ENCODE peak calls at places on chromosomes 3 and 15, in four cellular contexts. N is HepG2, A is GM12878, L is K562. M is an unnamed sample.

GRCh38 chr3:108036984-108037741 is 53.7 kb downstream of the CD47 start:
- DNase-seq in N (no peak), A (no peak), L (no peak), M (no peak)

GRCh38 chr15:95468820-95469219 is 861.7 kb upstream of the NR2F2 start:
- DNase-seq in L (no peak), N (no peak), A (no peak), M (no peak)

GRCh38 chr3:48501196-48501595 is 2.8 kb downstream of the SHISA5 start:
- DNase-seq in L (no peak), N (no peak), A (no peak), M (no peak)

GRCh38 chr15:23565395-23566069 is at the start of gene MKRN3:
- DNase-seq in A (no peak), L (peak), N (peak), M (no peak)

GRCh38 chr3:124582196-124582595 is 148.1 kb upstream of the UMPS start:
- DNase-seq in A (no peak), L (no peak), N (no peak), M (no peak)

GRCh38 chr15:45719490-45719889 is 84.7 kb downstream of the SQOR start:
- DNase-seq in N (no peak), L (no peak), A (no peak), M (no peak)

GRCh38 chr3:193982258-193982659 is 153.7 kb upstream of the HES1 start:
- DNase-seq in N (no peak), A (no peak), L (no peak), M (no peak)

GRCh38 chr3:154602241-154602640 is 172.3 kb upstream of the GPR149 start:
- DNase-seq in A (no peak), L (no peak), N (no peak), M (no peak)

GRCh38 chr15:49320337-49320736 is 102.7 kb upstream of the FGF7 start:
- DNase-seq in N (no peak), A (no peak), L (no peak), M (no peak)

GRCh38 chr3:150469931-150470740 is 62.0 kb downstream of the TSC22D2 start:
- DNase-seq in A (no peak), L (no peak), N (no peak), M (no peak)

GRCh38 chr3:27025718-27026117 is 343.5 kb downstream of the NEK10 start:
- DNase-seq in L (no peak), N (no peak), A (no peak), M (no peak)

GRCh38 chr15:72009207-72009606 is 108.7 kb downstream of the MYO9A start:
- DNase-seq in A (peak), L (no peak), N (peak), M (no peak)

GRCh38 chr15:80419546-80419945 is 15.4 kb downstream of the ARNT2 start:
- DNase-seq in A (no peak), N (no peak), L (no peak), M (no peak)

GRCh38 chr3:179093807-179094206 is 22.2 kb upstream of the ZMAT3 start:
- DNase-seq in N (no peak), L (no peak), A (no peak), M (no peak)

GRCh38 chr3:186821429-186822367 is 15.4 kb upstream of the RFC4 start:
- DNase-seq in L (peak), A (no peak), N (peak), M (no peak)

GRCh38 chr3:150588027-150588830 is 14.9 kb upstream of the SELENOT start:
- DNase-seq in N (no peak), L (no peak), A (no peak), M (no peak)

GRCh38 chr15:82566690-82567089 is 26.4 kb upstream of the RPS17 start:
- DNase-seq in A (no peak), L (peak), N (peak), M (no peak)

GRCh38 chr3:68306571-68306970 is 625.8 kb downstream of the TAFA4 start:
- DNase-seq in N (peak), L (peak), A (no peak), M (peak)

GRCh38 chr3:98259707-98260106 is 4.3 kb upstream of the OR5H6 start:
- DNase-seq in N (peak), L (no peak), A (no peak), M (peak)

GRCh38 chr3:137263982-137264777 is 306.4 kb downstream of the IL20RB start:
- DNase-seq in N (no peak), A (no peak), L (no peak), M (no peak)

GRCh38 chr15:29925227-29926082 is 103.2 kb upstream of the TJP1 start:
- DNase-seq in N (peak), L (peak), A (no peak), M (peak)

GRCh38 chr15:39083213-39083612 is 497.7 kb upstream of the THBS1 start:
- DNase-seq in N (no peak), A (no peak), L (no peak), M (no peak)

GRCh38 chr3:42600958-42601675 is 631 bp downstream of the NKTR start:
- DNase-seq in N (peak), A (no peak), L (peak), M (peak)

GRCh38 chr3:184683900-184684560 is 27.8 kb downstream of the MAGEF1 start:
- DNase-seq in A (no peak), L (no peak), N (no peak), M (no peak)

GRCh38 chr3:184685646-184686045 is 26.2 kb downstream of the MAGEF1 start:
- DNase-seq in L (no peak), A (no peak), N (no peak), M (no peak)

GRCh38 chr3:184683234-184683633 is 28.6 kb downstream of the MAGEF1 start:
- DNase-seq in N (no peak), L (no peak), A (no peak), M (no peak)

GRCh38 chr3:184682671-184683070 is 29.2 kb downstream of the MAGEF1 start:
- DNase-seq in N (no peak), A (no peak), L (no peak), M (no peak)

DNA sequence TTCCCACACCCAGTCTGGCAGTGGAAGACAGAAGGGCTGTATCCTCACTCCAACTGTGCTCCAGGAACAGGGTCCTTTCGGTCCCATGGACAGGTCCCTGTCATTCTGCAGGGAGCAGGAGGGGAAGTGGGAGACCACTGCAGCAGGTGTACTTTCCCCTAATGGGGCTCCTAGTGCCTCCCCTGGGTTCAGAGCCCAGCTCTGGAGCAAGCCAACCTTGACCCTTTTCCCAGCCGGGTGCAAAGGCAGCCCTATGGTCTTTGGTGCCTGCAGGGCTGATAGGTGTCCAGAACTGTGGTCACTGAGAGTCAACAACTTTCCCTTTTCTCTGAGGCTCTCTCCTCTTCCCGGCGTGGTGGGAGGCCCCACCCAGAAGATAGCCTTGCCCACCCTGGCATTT is 26.8 kb downstream of the MAGEF1 start:
- DNase-seq in L (no peak), N (no peak), A (no peak), M (no peak)
- TF ChIP-seq TARDBP in L (no peak), N (no peak), A (no peak), M (no peak)

GRCh38 chr3:87732294-87732693 is 326.5 kb downstream of the CGGBP1 start:
- DNase-seq in L (no peak), A (no peak), N (no peak), M (no peak)
- TF ChIP-seq SP1 in L (no peak), A (no peak), N (no peak), M (no peak)

GRCh38 chr3:51937611-51938450 is 3.9 kb downstream of the RRP9 start:
- DNase-seq in L (no peak), N (no peak), A (no peak), M (no peak)
- TF ChIP-seq BHLHE40 in L (no peak), N (no peak), A (no peak), M (no peak)

GRCh38 chr15:77420610-77421369 is at the start of gene HMG20A:
- DNase-seq in L (peak), N (peak), A (peak), M (peak)

GRCh38 chr15:77419050-77419835 is 661 bp downstream of the PEAK1 start:
- DNase-seq in N (no peak), A (no peak), L (peak), M (peak)

GRCh38 chr15:77419836-77420609 is at the start of gene PEAK1:
- DNase-seq in N (peak), A (peak), L (peak), M (peak)

GRCh38 chr15:77418341-77419049 is 1.4 kb downstream of the PEAK1 start:
- DNase-seq in A (no peak), N (no peak), L (no peak), M (no peak)

DNA sequence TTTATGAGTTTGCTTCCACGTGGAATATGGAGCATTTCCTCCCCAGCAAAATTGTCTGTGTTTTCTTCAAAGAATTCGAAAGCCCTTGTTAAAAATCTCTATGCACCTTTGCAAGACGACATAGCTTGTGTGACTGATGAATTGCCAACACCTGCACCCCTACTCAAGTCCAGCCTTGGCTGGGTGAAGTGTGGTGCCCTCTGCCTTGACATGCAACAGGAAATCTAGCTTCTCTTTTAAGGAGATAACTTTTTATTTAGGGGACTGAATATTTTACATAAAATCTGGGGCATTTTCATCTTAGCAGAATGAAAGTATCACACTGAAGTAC is 647 bp downstream of the HMG20A start:
- DNase-seq in A (no peak), N (peak), L (peak), M (no peak)
- TF ChIP-seq TARDBP in A (no peak), N (no peak), L (no peak), M (no peak)

GRCh38 chr3:130894130-130894872 is 417 bp downstream of the ATP2C1 start:
- DNase-seq in N (peak), A (no peak), L (peak), M (peak)
- TF ChIP-seq SP1 in N (no peak), A (no peak), L (no peak), M (no peak)